ENCODE peak calls at places on chromosome 17, in four cellular contexts. W is endothelial cell, R is heart right ventricle, H is HFFc6. E is an unnamed sample.

GRCh38 chr17:74123350-74123749 is 80.1 kb upstream of the RPL38 start:
- DNase-seq in W (no peak), R (no peak), H (peak), E (no peak)

GRCh38 chr17:17950347-17950746 is 21.9 kb downstream of the TOM1L2 start:
- DNase-seq in W (no peak), R (no peak), H (no peak), E (no peak)

GRCh38 chr17:75124041-75124818 is 7.3 kb downstream of the NT5C start:
- DNase-seq in W (no peak), R (peak), H (peak), E (no peak)

GRCh38 chr17:72974605-72975232 is 117.8 kb downstream of the SLC39A11 start:
- DNase-seq in W (no peak), R (no peak), H (peak), E (no peak)

GRCh38 chr17:8479431-8479947 is 43.8 kb downstream of the NDEL1 start:
- DNase-seq in W (no peak), R (peak), H (peak), E (no peak)

GRCh38 chr17:72390675-72391501 is 270.1 kb downstream of the SOX9 start:
- DNase-seq in W (no peak), R (no peak), H (peak), E (no peak)

GRCh38 chr17:74759243-74759801 is 10.9 kb downstream of the NHERF1 start:
- DNase-seq in W (no peak), R (no peak), H (no peak), E (no peak)

GRCh38 chr17:73492802-73493139 is 151.5 kb downstream of the SDK2 start:
- DNase-seq in W (no peak), R (no peak), H (no peak), E (peak)

GRCh38 chr17:48429638-48430586 is at the start of gene SKAP1:
- DNase-seq in W (no peak), R (no peak), H (no peak), E (peak)

GRCh38 chr17:82320956-82321927 is 3.8 kb upstream of the CD7 start:
- DNase-seq in W (peak), R (no peak), H (no peak), E (peak)

GRCh38 chr17:8871081-8871581 is 3.7 kb upstream of the PIK3R6 start:
- DNase-seq in W (no peak), R (no peak), H (no peak), E (no peak)

GRCh38 chr17:72646176-72646575 is 446.3 kb downstream of the SLC39A11 start:
- DNase-seq in W (no peak), R (no peak), H (no peak), E (no peak)

GRCh38 chr17:51748749-51749604 is 409.5 kb downstream of the CA10 start:
- DNase-seq in W (no peak), R (no peak), H (no peak), E (no peak)

GRCh38 chr17:43722269-43722619 is 36.3 kb downstream of the SOST start:
- DNase-seq in W (no peak), R (no peak), H (no peak), E (no peak)

GRCh38 chr17:77508047-77508715 is 367.4 kb downstream of the SEC14L1 start:
- DNase-seq in W (no peak), R (no peak), H (no peak), E (peak)

GRCh38 chr17:52071712-52072111 is 86.8 kb downstream of the CA10 start:
- DNase-seq in W (no peak), R (no peak), H (no peak), E (no peak)

GRCh38 chr17:49471089-49471683 is 23.9 kb upstream of the NGFR start:
- DNase-seq in W (no peak), R (peak), H (no peak), E (no peak)

GRCh38 chr17:75684249-75684648 is 17.1 kb downstream of the SAP30BP start:
- DNase-seq in W (no peak), R (no peak), H (peak), E (no peak)

GRCh38 chr17:41196068-41196467 is 6.4 kb downstream of the KRTAP9-1 start:
- DNase-seq in W (no peak), R (no peak), H (no peak), E (no peak)

GRCh38 chr17:41814195-41814594 is 1.4 kb downstream of the FKBP10 start:
- DNase-seq in W (no peak), R (no peak), H (no peak), E (no peak)

GRCh38 chr17:65683428-65683827 is 122.0 kb upstream of the AXIN2 start:
- DNase-seq in W (no peak), R (no peak), H (no peak), E (no peak)

GRCh38 chr17:740240-741055 is 8.1 kb downstream of the TLCD3A start:
- DNase-seq in W (no peak), R (no peak), H (no peak), E (no peak)

GRCh38 chr17:45888392-45888791 is 6.0 kb upstream of the MAPT start:
- DNase-seq in W (no peak), R (no peak), H (no peak), E (no peak)

GRCh38 chr17:17201907-17202306 is 4.2 kb downstream of the PLD6 start:
- DNase-seq in W (no peak), R (peak), H (no peak), E (no peak)

GRCh38 chr17:3859895-3860294 is 13.8 kb upstream of the NCBP3 start:
- DNase-seq in W (no peak), R (no peak), H (no peak), E (no peak)

GRCh38 chr17:77879896-77880280 is 78.6 kb upstream of the TNRC6C start:
- DNase-seq in W (no peak), R (no peak), H (no peak), E (no peak)

GRCh38 chr17:74842599-74843351 is 16.9 kb downstream of the GRIN2C start:
- DNase-seq in W (peak), R (peak), H (peak), E (peak)

GRCh38 chr17:73478768-73479424 is 165.3 kb downstream of the SDK2 start:
- DNase-seq in W (no peak), R (no peak), H (no peak), E (peak)

GRCh38 chr17:32116937-32117336 is 25.4 kb upstream of the RHOT1 start:
- DNase-seq in W (no peak), R (no peak), H (no peak), E (no peak)

GRCh38 chr17:37135581-37135980 is 186.8 kb downstream of the AATF start:
- DNase-seq in W (no peak), R (no peak), H (no peak), E (no peak)

GRCh38 chr17:29151567-29151966 is 28.6 kb downstream of the MYO18A start:
- DNase-seq in W (no peak), R (no peak), H (peak), E (no peak)

GRCh38 chr17:63946440-63947363 is 14.6 kb upstream of the CD79B start:
- DNase-seq in W (peak), R (peak), H (no peak), E (peak)

GRCh38 chr17:43434902-43435319 is 36.1 kb downstream of the ARL4D start:
- DNase-seq in W (no peak), R (no peak), H (no peak), E (no peak)